ENCODE peak calls at places on chromosome 13, in nine cellular contexts. One of them, this sample, is unnamed.
A peak's percentile ranks its signal among the peaks of the same experiment; 100 is the strongest.

GRCh38 chr13:26926371-26926770 is 165.8 kb upstream of the GPR12 start:
- DNase-seq in stimulated activated CD4-positive, alpha-beta T cell treated with anti-CD3 and anti-CD28 coated beads, Interleukin-1b, Interleukin-23, amount 100 ng/mL, for 1 hour: no peak
- DNase-seq in effector CD8-positive, alpha-beta T cell: no peak
- DNase-seq in breast epithelium: no peak
- DNase-seq in neural crest cell: no peak
- DNase-seq in T-cell: no peak
- DNase-seq in glomerular endothelial cell: no peak
- DNase-seq in brain microvascular endothelial cell: no peak
- DNase-seq in HAP-1: no peak
- DNase-seq in this sample: no peak

GRCh38 chr13:50847501-50847900 is 4.0 kb upstream of the DLEU7 start:
- DNase-seq in effector CD8-positive, alpha-beta T cell: no peak
- DNase-seq in stimulated activated CD4-positive, alpha-beta T cell treated with anti-CD3 and anti-CD28 coated beads, Interleukin-1b, Interleukin-23, amount 100 ng/mL, for 1 hour: no peak
- DNase-seq in T-cell: no peak
- DNase-seq in glomerular endothelial cell: no peak
- DNase-seq in brain microvascular endothelial cell: no peak
- DNase-seq in breast epithelium: no peak
- DNase-seq in neural crest cell: no peak
- DNase-seq in HAP-1: no peak
- DNase-seq in this sample: no peak

GRCh38 chr13:29619995-29620394 is 24.5 kb upstream of the SLC7A1 start:
- DNase-seq in effector CD8-positive, alpha-beta T cell: no peak
- DNase-seq in stimulated activated CD4-positive, alpha-beta T cell treated with anti-CD3 and anti-CD28 coated beads, Interleukin-1b, Interleukin-23, amount 100 ng/mL, for 1 hour: no peak
- DNase-seq in T-cell: no peak
- DNase-seq in neural crest cell: no peak
- DNase-seq in glomerular endothelial cell: no peak
- DNase-seq in breast epithelium: no peak
- DNase-seq in HAP-1: no peak
- DNase-seq in brain microvascular endothelial cell: no peak
- DNase-seq in this sample: peak; percentile 9

GRCh38 chr13:34153428-34154180 is 335.7 kb downstream of the RFC3 start:
- DNase-seq in breast epithelium: no peak
- DNase-seq in glomerular endothelial cell: no peak
- DNase-seq in brain microvascular endothelial cell: no peak
- DNase-seq in HAP-1: no peak
- DNase-seq in effector CD8-positive, alpha-beta T cell: no peak
- DNase-seq in neural crest cell: no peak
- DNase-seq in T-cell: no peak
- DNase-seq in stimulated activated CD4-positive, alpha-beta T cell treated with anti-CD3 and anti-CD28 coated beads, Interleukin-1b, Interleukin-23, amount 100 ng/mL, for 1 hour: no peak
- DNase-seq in this sample: no peak

GRCh38 chr13:66114127-66114526 is 1116.0 kb downstream of the PCDH9 start:
- DNase-seq in neural crest cell: no peak
- DNase-seq in T-cell: no peak
- DNase-seq in glomerular endothelial cell: no peak
- DNase-seq in stimulated activated CD4-positive, alpha-beta T cell treated with anti-CD3 and anti-CD28 coated beads, Interleukin-1b, Interleukin-23, amount 100 ng/mL, for 1 hour: no peak
- DNase-seq in effector CD8-positive, alpha-beta T cell: no peak
- DNase-seq in breast epithelium: no peak
- DNase-seq in brain microvascular endothelial cell: no peak
- DNase-seq in HAP-1: no peak
- DNase-seq in this sample: no peak

GRCh38 chr13:97322740-97323342 is 100.7 kb downstream of the MBNL2 start:
- DNase-seq in neural crest cell: no peak
- DNase-seq in breast epithelium: no peak
- DNase-seq in T-cell: no peak
- DNase-seq in brain microvascular endothelial cell: peak; percentile 43
- DNase-seq in stimulated activated CD4-positive, alpha-beta T cell treated with anti-CD3 and anti-CD28 coated beads, Interleukin-1b, Interleukin-23, amount 100 ng/mL, for 1 hour: no peak
- DNase-seq in HAP-1: no peak
- DNase-seq in glomerular endothelial cell: no peak
- DNase-seq in effector CD8-positive, alpha-beta T cell: no peak
- DNase-seq in this sample: no peak

GRCh38 chr13:110680852-110681251 is 25.1 kb downstream of the CARS2 start:
- DNase-seq in effector CD8-positive, alpha-beta T cell: no peak
- DNase-seq in T-cell: peak; percentile 13
- DNase-seq in stimulated activated CD4-positive, alpha-beta T cell treated with anti-CD3 and anti-CD28 coated beads, Interleukin-1b, Interleukin-23, amount 100 ng/mL, for 1 hour: no peak
- DNase-seq in brain microvascular endothelial cell: no peak
- DNase-seq in glomerular endothelial cell: no peak
- DNase-seq in breast epithelium: no peak
- DNase-seq in neural crest cell: peak; percentile 12
- DNase-seq in HAP-1: peak; percentile 12
- DNase-seq in this sample: no peak

GRCh38 chr13:41848435-41849255 is 112.3 kb downstream of the VWA8 start:
- DNase-seq in glomerular endothelial cell: no peak
- DNase-seq in breast epithelium: no peak
- DNase-seq in effector CD8-positive, alpha-beta T cell: no peak
- DNase-seq in T-cell: no peak
- DNase-seq in stimulated activated CD4-positive, alpha-beta T cell treated with anti-CD3 and anti-CD28 coated beads, Interleukin-1b, Interleukin-23, amount 100 ng/mL, for 1 hour: no peak
- DNase-seq in brain microvascular endothelial cell: peak; percentile 38
- DNase-seq in neural crest cell: no peak
- DNase-seq in HAP-1: no peak
- DNase-seq in this sample: no peak

GRCh38 chr13:36819811-36820140 is 754 bp downstream of the RFXAP start:
- DNase-seq in brain microvascular endothelial cell: peak; percentile 10
- DNase-seq in effector CD8-positive, alpha-beta T cell: no peak
- DNase-seq in neural crest cell: no peak
- DNase-seq in HAP-1: peak; percentile 42
- DNase-seq in stimulated activated CD4-positive, alpha-beta T cell treated with anti-CD3 and anti-CD28 coated beads, Interleukin-1b, Interleukin-23, amount 100 ng/mL, for 1 hour: no peak
- DNase-seq in glomerular endothelial cell: no peak
- DNase-seq in T-cell: peak; percentile 15
- DNase-seq in breast epithelium: no peak
- DNase-seq in this sample: no peak

GRCh38 chr13:19864018-19864338 is 529 bp upstream of the ZMYM5 start:
- DNase-seq in stimulated activated CD4-positive, alpha-beta T cell treated with anti-CD3 and anti-CD28 coated beads, Interleukin-1b, Interleukin-23, amount 100 ng/mL, for 1 hour: peak; percentile 27
- DNase-seq in breast epithelium: peak; percentile 62
- DNase-seq in neural crest cell: peak; percentile 56
- DNase-seq in HAP-1: no peak
- DNase-seq in effector CD8-positive, alpha-beta T cell: peak; percentile 46
- DNase-seq in T-cell: peak; percentile 41
- DNase-seq in brain microvascular endothelial cell: peak; percentile 56
- DNase-seq in glomerular endothelial cell: no peak
- DNase-seq in this sample: peak; percentile 45

GRCh38 chr13:20814224-20814910 is 40.6 kb upstream of the EEF1AKMT1 start:
- DNase-seq in T-cell: no peak
- DNase-seq in glomerular endothelial cell: peak; percentile 91
- DNase-seq in neural crest cell: no peak
- DNase-seq in brain microvascular endothelial cell: peak; percentile 95
- DNase-seq in HAP-1: no peak
- DNase-seq in stimulated activated CD4-positive, alpha-beta T cell treated with anti-CD3 and anti-CD28 coated beads, Interleukin-1b, Interleukin-23, amount 100 ng/mL, for 1 hour: no peak
- DNase-seq in effector CD8-positive, alpha-beta T cell: no peak
- DNase-seq in breast epithelium: peak; percentile 57
- DNase-seq in this sample: peak; percentile 69